ENCODE peak calls at places on chromosomes 1 and 21, in nine cellular contexts. Z, R, T, X, V, F, W, A and G are unnamed samples.

GRCh38 chr1:78254517-78254916 is 208.8 kb downstream of the GIPC2 start:
- DNase-seq in Z (no peak), R (no peak), T (no peak), X (peak), V (no peak), F (no peak), W (no peak), A (no peak), G (no peak)

GRCh38 chr21:18249542-18250152 is 5.0 kb downstream of the CHODL start:
- DNase-seq in Z (no peak), R (no peak), T (peak), X (no peak), V (no peak), F (no peak), W (no peak), A (no peak), G (no peak)

GRCh38 chr1:115089443-115090340 is at the start of gene TSPAN2:
- DNase-seq in Z (peak), R (peak), T (peak), X (no peak), V (peak), F (peak), W (peak), A (peak), G (no peak)

GRCh38 chr21:38646213-38646837 is 148.0 kb upstream of the ERG start:
- DNase-seq in Z (no peak), R (no peak), T (no peak), X (peak), V (no peak), F (no peak), W (no peak), A (no peak), G (no peak)

GRCh38 chr1:41610361-41610760 is 125.9 kb upstream of the EDN2 start:
- DNase-seq in Z (no peak), R (no peak), T (no peak), X (no peak), V (peak), F (no peak), W (no peak), A (no peak), G (no peak)

GRCh38 chr1:1164701-1165451 is 8.8 kb upstream of the TTLL10 start:
- DNase-seq in Z (no peak), R (no peak), T (peak), X (no peak), V (no peak), F (no peak), W (no peak), A (no peak), G (no peak)

GRCh38 chr1:152388889-152389288 is 25.2 kb downstream of the CRNN start:
- DNase-seq in Z (no peak), R (no peak), T (no peak), X (no peak), V (no peak), F (no peak), W (no peak), A (no peak), G (no peak)

GRCh38 chr1:241837901-241838300 is 10.1 kb upstream of the EXO1 start:
- DNase-seq in Z (no peak), R (no peak), T (no peak), X (peak), V (no peak), F (no peak), W (no peak), A (no peak), G (no peak)

GRCh38 chr1:78420688-78421087 is 70.1 kb upstream of the PTGFR start:
- DNase-seq in Z (no peak), R (no peak), T (no peak), X (no peak), V (no peak), F (no peak), W (no peak), A (no peak), G (no peak)

GRCh38 chr1:18597159-18598042 is 33.2 kb upstream of the PAX7 start:
- DNase-seq in Z (peak), R (peak), T (peak), X (peak), V (no peak), F (peak), W (peak), A (peak), G (no peak)

GRCh38 chr1:59215766-59216291 is 81.1 kb upstream of the FGGY start:
- DNase-seq in Z (no peak), R (no peak), T (no peak), X (no peak), V (no peak), F (no peak), W (no peak), A (no peak), G (no peak)

GRCh38 chr1:36804669-36805314 is 229.5 kb downstream of the GRIK3 start:
- DNase-seq in Z (no peak), R (no peak), T (no peak), X (no peak), V (no peak), F (no peak), W (no peak), A (no peak), G (no peak)

GRCh38 chr1:205374205-205375078 is 17.7 kb upstream of the KLHDC8A start:
- DNase-seq in Z (no peak), R (no peak), T (no peak), X (peak), V (no peak), F (no peak), W (no peak), A (no peak), G (peak)

GRCh38 chr1:3668585-3669300 is 16.4 kb downstream of the TP73 start:
- DNase-seq in Z (no peak), R (peak), T (no peak), X (no peak), V (peak), F (no peak), W (peak), A (peak), G (no peak)

GRCh38 chr1:1432951-1433803 is 2.3 kb upstream of the VWA1 start:
- DNase-seq in Z (no peak), R (peak), T (peak), X (no peak), V (peak), F (no peak), W (peak), A (peak), G (no peak)

GRCh38 chr1:160876311-160876710 is 8.7 kb downstream of the ITLN1 start:
- DNase-seq in Z (no peak), R (no peak), T (no peak), X (no peak), V (no peak), F (no peak), W (no peak), A (no peak), G (no peak)

GRCh38 chr1:196180847-196181593 is 427.2 kb downstream of the KCNT2 start:
- DNase-seq in Z (no peak), R (no peak), T (no peak), X (peak), V (no peak), F (no peak), W (no peak), A (no peak), G (no peak)

GRCh38 chr21:44445413-44445812 is 9.9 kb upstream of the LRRC3 start:
- DNase-seq in Z (no peak), R (peak), T (no peak), X (no peak), V (no peak), F (no peak), W (peak), A (peak), G (no peak)

GRCh38 chr1:172938676-172939075 is 112.1 kb downstream of the TNFSF18 start:
- DNase-seq in Z (no peak), R (no peak), T (no peak), X (peak), V (no peak), F (no peak), W (no peak), A (no peak), G (no peak)

GRCh38 chr1:234607091-234608025 is 2.6 kb downstream of the IRF2BP2 start:
- DNase-seq in Z (no peak), R (peak), T (peak), X (peak), V (no peak), F (no peak), W (peak), A (peak), G (no peak)

GRCh38 chr1:197776348-197777082 is 1.2 kb upstream of the DENND1B start:
- DNase-seq in Z (no peak), R (no peak), T (no peak), X (peak), V (no peak), F (peak), W (no peak), A (no peak), G (peak)

GRCh38 chr1:226121587-226122400 is 59.3 kb downstream of the H3-3A start:
- DNase-seq in Z (peak), R (peak), T (peak), X (no peak), V (peak), F (peak), W (peak), A (peak), G (peak)

GRCh38 chr1:64163972-64164371 is 39.5 kb upstream of the UBE2U start:
- DNase-seq in Z (no peak), R (no peak), T (peak), X (peak), V (no peak), F (no peak), W (no peak), A (no peak), G (no peak)

GRCh38 chr1:3005771-3006170 is 15.5 kb upstream of the ACTRT2 start:
- DNase-seq in Z (no peak), R (no peak), T (no peak), X (no peak), V (no peak), F (no peak), W (no peak), A (no peak), G (no peak)

GRCh38 chr1:25744140-25744581 is 55.8 kb upstream of the SELENON start:
- DNase-seq in Z (no peak), R (peak), T (peak), X (peak), V (peak), F (no peak), W (peak), A (peak), G (no peak)

GRCh38 chr1:116309090-116309870 is 63.8 kb upstream of the ATP1A1 start:
- DNase-seq in Z (no peak), R (no peak), T (no peak), X (no peak), V (peak), F (no peak), W (no peak), A (no peak), G (no peak)

GRCh38 chr1:16082283-16083038 is 9.0 kb upstream of the FAM131C start:
- DNase-seq in Z (peak), R (peak), T (peak), X (peak), V (no peak), F (peak), W (peak), A (peak), G (peak)

GRCh38 chr1:186566140-186566850 is 105.4 kb upstream of the PDC start:
- DNase-seq in Z (no peak), R (no peak), T (no peak), X (no peak), V (no peak), F (no peak), W (no peak), A (no peak), G (no peak)

DNA sequence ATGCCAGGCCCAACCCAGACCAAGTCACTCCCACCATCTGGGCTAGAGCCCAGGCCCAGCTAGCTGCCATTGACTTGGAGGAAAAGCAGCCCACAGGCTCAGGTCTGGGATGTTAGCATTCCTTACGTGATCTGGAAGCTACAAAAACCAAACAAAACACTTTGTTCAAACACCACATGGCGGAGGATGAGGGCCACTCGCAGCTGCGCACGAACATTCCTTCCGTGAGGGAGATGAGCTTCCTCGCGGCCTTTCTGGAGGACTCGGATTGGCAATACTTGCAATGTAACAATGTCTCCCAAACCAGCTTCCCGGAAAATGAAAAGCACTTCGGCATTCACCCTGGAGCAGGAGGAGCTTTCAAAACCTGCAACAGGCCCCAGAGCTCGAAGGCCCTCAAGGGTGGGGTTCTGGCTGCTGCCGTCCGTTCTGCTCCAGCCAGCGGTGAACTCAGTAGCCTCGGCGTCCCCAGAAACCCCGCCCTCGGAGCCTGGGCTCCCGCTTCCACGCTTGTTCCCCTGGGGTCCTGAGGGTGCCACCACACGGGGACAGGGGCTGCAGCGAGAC is 40.5 kb downstream of the COL6A1 start:
- DNase-seq in Z (no peak), R (no peak), T (no peak), X (peak), V (no peak), F (no peak), W (no peak), A (peak), G (no peak)
- H3K4me3 ChIP-seq in Z (no peak), R (no peak), T (no peak), X (no peak), V (peak), F (no peak), W (no peak), A (peak), G (no peak)

GRCh38 chr1:27527223-27527856 is 37.4 kb upstream of the WASF2 start:
- DNase-seq in Z (peak), R (peak), T (peak), X (no peak), V (peak), F (peak), W (no peak), A (peak), G (peak)
- H3K4me3 ChIP-seq in Z (peak), R (peak), T (peak), X (no peak), V (peak), F (peak), W (peak), A (peak), G (no peak)

DNA sequence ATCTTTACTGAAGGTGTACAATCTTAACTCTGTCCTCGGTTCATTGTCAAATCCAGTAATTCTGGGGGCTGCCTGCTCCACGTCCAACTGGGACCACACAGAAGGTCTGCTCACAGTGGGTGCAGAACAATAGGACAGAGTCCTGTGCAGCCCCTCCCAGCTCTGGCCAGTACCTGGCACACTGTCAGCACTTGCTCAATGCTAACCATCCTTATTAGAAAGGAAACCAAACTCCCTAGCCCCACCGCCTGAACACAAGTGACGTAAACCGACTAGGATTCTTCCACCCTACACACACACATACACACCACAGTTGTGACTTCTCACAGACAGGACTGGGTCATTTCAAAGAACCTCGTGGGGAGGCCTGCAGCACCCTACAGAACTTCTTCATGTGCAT is 5.2 kb downstream of the BCAR3 start:
- DNase-seq in Z (no peak), R (no peak), T (no peak), X (peak), V (no peak), F (no peak), W (no peak), A (peak), G (no peak)
- H3K4me3 ChIP-seq in Z (no peak), R (no peak), T (no peak), X (no peak), V (no peak), F (no peak), W (no peak), A (no peak), G (no peak)

DNA sequence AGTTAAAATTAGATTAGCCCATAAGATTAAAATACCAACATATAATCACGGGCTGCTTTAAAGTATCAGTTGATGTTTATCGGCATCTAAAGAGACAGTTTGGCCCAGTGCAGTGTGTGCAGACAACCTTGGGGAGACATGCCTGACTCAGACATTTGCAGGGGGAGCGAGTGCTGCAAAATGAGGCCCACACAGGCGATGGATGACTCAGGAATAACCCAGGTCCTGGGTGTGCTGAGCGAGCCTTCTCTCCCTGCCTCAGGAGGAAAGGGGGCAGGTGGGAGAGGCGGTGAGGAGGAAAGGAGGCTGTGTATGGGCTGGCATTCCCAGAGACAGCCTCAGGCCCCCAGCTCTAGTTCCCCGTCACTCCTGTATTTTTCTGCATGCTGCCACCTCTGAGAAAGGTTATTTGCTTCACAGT is 9.0 kb downstream of the SLC9A1 start:
- DNase-seq in Z (no peak), R (no peak), T (no peak), X (peak), V (no peak), F (no peak), W (no peak), A (no peak), G (no peak)
- H3K4me3 ChIP-seq in Z (no peak), R (no peak), T (no peak), X (no peak), V (no peak), F (no peak), W (no peak), A (no peak), G (no peak)

DNA sequence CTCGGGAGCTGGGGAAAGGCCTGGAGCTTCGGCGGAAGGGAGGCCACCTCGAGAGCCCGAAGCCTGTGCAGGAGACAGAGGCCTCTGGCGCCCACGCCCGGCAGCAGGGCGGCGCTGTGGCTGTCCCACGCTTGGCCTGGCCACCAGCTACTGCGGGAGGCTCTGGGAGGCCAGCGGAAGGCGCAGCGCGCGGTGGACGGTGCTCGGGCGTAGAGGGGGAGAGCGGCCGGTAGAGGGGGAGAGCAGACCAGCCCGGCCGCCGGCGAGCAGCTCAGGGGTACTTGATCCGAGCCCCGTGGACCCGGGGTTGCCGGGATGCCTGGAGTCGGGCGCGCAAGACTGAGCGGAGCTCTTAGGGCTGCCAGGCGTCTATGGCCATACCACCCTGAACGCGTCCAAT is 2.5 kb upstream of the ZNF678 start:
- DNase-seq in Z (no peak), R (no peak), T (no peak), X (no peak), V (no peak), F (no peak), W (no peak), A (no peak), G (no peak)
- H3K4me3 ChIP-seq in Z (no peak), R (no peak), T (no peak), X (no peak), V (peak), F (no peak), W (no peak), A (peak), G (no peak)

GRCh38 chr1:32263744-32264143 is 12.7 kb downstream of the LCK start:
- DNase-seq in Z (no peak), R (no peak), T (no peak), X (no peak), V (no peak), F (peak), W (no peak), A (no peak), G (peak)
- H3K4me3 ChIP-seq in Z (no peak), R (no peak), T (no peak), X (no peak), V (no peak), F (peak), W (no peak), A (no peak), G (no peak)